ENCODE peak calls at places on chromosome 18, in six cellular contexts. K, F, W, T, G and L are unnamed samples.

GRCh38 chr18:59874166-59874565 is 25.6 kb upstream of the PMAIP1 start:
- DNase-seq in K (no peak), F (no peak), W (no peak), T (no peak), G (no peak), L (no peak)

GRCh38 chr18:55316615-55317184 is 271.3 kb downstream of the TCF4 start:
- DNase-seq in K (no peak), F (no peak), W (no peak), T (no peak), G (no peak), L (no peak)

GRCh38 chr18:78911751-78912283 is 67.8 kb upstream of the SALL3 start:
- DNase-seq in K (no peak), F (peak; percentile 19), W (no peak), T (no peak), G (no peak), L (no peak)

GRCh38 chr18:63148449-63149199 is 170.9 kb downstream of the BCL2 start:
- DNase-seq in K (no peak), F (no peak), W (no peak), T (no peak), G (no peak), L (no peak)

GRCh38 chr18:23495723-23496440 is 7.4 kb upstream of the RMC1 start:
- DNase-seq in K (peak; percentile 54), F (no peak), W (no peak), T (no peak), G (peak; percentile 37), L (no peak)

GRCh38 chr18:1361931-1362330 is 457.3 kb downstream of the ADCYAP1 start:
- DNase-seq in K (no peak), F (no peak), W (no peak), T (no peak), G (no peak), L (no peak)

GRCh38 chr18:51110073-51110797 is 80.2 kb downstream of the SMAD4 start:
- DNase-seq in K (peak; percentile 72), F (peak; percentile 94), W (peak; percentile 76), T (peak; percentile 86), G (peak; percentile 57), L (peak; percentile 57)

GRCh38 chr18:79395308-79395640 is 456 bp upstream of the NFATC1 start:
- DNase-seq in K (no peak), F (no peak), W (no peak), T (no peak), G (no peak), L (no peak)

GRCh38 chr18:42931501-42931900 is 184.0 kb downstream of the RIT2 start:
- DNase-seq in K (no peak), F (no peak), W (no peak), T (no peak), G (no peak), L (no peak)

GRCh38 chr18:78739843-78740677 is 239.6 kb upstream of the SALL3 start:
- DNase-seq in K (peak; percentile 1), F (peak; percentile 26), W (no peak), T (peak; percentile 3), G (no peak), L (peak; percentile 59)

GRCh38 chr18:23143059-23143831 is 8.0 kb downstream of the CABLES1 start:
- DNase-seq in K (peak; percentile 75), F (no peak), W (peak; percentile 23), T (no peak), G (no peak), L (peak; percentile 75)

GRCh38 chr18:25726278-25726677 is 364.1 kb downstream of the SS18 start:
- DNase-seq in K (no peak), F (no peak), W (no peak), T (no peak), G (no peak), L (no peak)

GRCh38 chr18:65990944-65991708 is 240.3 kb downstream of the CDH7 start:
- DNase-seq in K (no peak), F (no peak), W (no peak), T (no peak), G (no peak), L (no peak)

GRCh38 chr18:50870138-50870845 is 8.6 kb upstream of the ME2 start:
- DNase-seq in K (no peak), F (no peak), W (no peak), T (no peak), G (no peak), L (no peak)

GRCh38 chr18:58135806-58136331 is 91.8 kb downstream of the NEDD4L start:
- DNase-seq in K (peak; percentile 75), F (peak; percentile 88), W (no peak), T (peak; percentile 81), G (no peak), L (no peak)

GRCh38 chr18:56402872-56403516 is 235.4 kb downstream of the TXNL1 start:
- DNase-seq in K (no peak), F (no peak), W (no peak), T (no peak), G (no peak), L (peak; percentile 74)

GRCh38 chr18:36441426-36441870 is 143.9 kb downstream of the FHOD3 start:
- DNase-seq in K (no peak), F (no peak), W (no peak), T (no peak), G (no peak), L (no peak)

GRCh38 chr18:36440614-36441013 is 143.1 kb downstream of the FHOD3 start:
- DNase-seq in K (no peak), F (no peak), W (no peak), T (no peak), G (no peak), L (no peak)

GRCh38 chr18:36446059-36446458 is 148.5 kb downstream of the FHOD3 start:
- DNase-seq in K (no peak), F (no peak), W (no peak), T (no peak), G (no peak), L (no peak)

GRCh38 chr18:36441872-36442271 is 144.4 kb downstream of the FHOD3 start:
- DNase-seq in K (no peak), F (no peak), W (no peak), T (no peak), G (no peak), L (no peak)

DNA sequence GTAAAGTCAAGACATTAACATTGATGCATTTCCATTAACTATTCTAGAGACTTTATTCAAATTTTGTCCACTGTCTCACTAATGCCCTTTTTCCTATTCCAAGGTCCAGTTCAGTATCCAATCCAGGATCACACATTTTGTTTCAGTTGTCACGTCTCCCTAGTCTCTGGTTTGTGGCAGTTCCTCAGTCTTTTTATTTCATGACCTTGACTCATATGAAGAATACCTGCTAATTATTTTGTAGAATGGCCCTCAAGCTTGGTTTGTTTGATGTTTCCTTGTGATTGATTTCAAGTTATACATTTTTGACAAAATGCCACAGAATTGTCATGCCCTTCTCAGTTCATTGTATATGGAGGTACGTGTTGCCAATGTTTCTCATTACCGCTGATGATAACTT is 145.2 kb downstream of the FHOD3 start:
- DNase-seq in K (no peak), F (no peak), W (no peak), T (no peak), G (no peak), L (no peak)
- H3K4me1 ChIP-seq in K (no peaks in the 10 kb centered on the region), F (no peaks in the 10 kb centered on the region), W (peaks cover 44% of the 10 kb centered on the region), T (peaks cover 4% of the 10 kb centered on the region), G (peaks cover 81% of the 10 kb centered on the region), L (peaks cover 5% of the 10 kb centered on the region)

DNA sequence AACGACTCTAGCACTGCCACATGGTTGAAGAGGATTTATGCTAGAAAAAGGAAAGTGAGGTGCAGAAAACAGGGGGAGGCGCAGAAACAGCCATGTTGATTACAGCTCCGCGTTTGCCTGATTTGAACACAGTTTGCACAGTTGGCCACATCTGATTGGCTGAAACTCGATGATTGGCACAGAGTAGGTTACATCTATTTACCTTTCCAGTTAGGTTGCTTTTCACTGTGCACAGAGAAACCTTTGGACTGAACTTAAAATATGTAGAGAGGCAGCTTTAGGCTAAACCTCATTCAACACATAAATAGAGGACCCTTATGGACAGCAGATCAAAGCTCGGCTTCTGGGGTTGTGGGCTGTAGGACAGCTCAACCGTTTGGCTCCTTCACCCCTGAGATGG is 153.7 kb upstream of the APCDD1 start:
- DNase-seq in K (no peak), F (no peak), W (no peak), T (no peak), G (no peak), L (no peak)
- H3K4me1 ChIP-seq in K (no peaks in the 10 kb centered on the region), F (no peaks in the 10 kb centered on the region), W (no peaks in the 10 kb centered on the region), T (no peaks in the 10 kb centered on the region), G (peaks cover 9% of the 10 kb centered on the region), L (no peaks in the 10 kb centered on the region)

GRCh38 chr18:3266062-3266608 is 4.2 kb downstream of the MYL12B start:
- DNase-seq in K (no peak), F (no peak), W (no peak), T (no peak), G (no peak), L (no peak)
- H3K4me1 ChIP-seq in K (peaks cover 28% of the 10 kb centered on the region), F (no peaks in the 10 kb centered on the region), W (peaks cover 63% of the 10 kb centered on the region), T (peaks cover 13% of the 10 kb centered on the region), G (peaks cover 99% of the 10 kb centered on the region), L (peaks cover 6% of the 10 kb centered on the region)

GRCh38 chr18:70292628-70293027 is 3.8 kb downstream of the SOCS6 start:
- DNase-seq in K (peak; percentile 62), F (no peak), W (no peak), T (no peak), G (no peak), L (no peak)

GRCh38 chr18:70293166-70293565 is 4.3 kb downstream of the SOCS6 start:
- DNase-seq in K (peak; percentile 62), F (no peak), W (no peak), T (no peak), G (no peak), L (no peak)

GRCh38 chr18:70289351-70290330 is 796 bp downstream of the SOCS6 start:
- DNase-seq in K (peak; percentile 52), F (peak; percentile 76), W (peak; percentile 40), T (peak; percentile 43), G (peak; percentile 35), L (peak; percentile 77)

GRCh38 chr18:70290482-70291294 is 1.8 kb downstream of the SOCS6 start:
- DNase-seq in K (peak; percentile 28), F (no peak), W (no peak), T (no peak), G (no peak), L (no peak)

DNA sequence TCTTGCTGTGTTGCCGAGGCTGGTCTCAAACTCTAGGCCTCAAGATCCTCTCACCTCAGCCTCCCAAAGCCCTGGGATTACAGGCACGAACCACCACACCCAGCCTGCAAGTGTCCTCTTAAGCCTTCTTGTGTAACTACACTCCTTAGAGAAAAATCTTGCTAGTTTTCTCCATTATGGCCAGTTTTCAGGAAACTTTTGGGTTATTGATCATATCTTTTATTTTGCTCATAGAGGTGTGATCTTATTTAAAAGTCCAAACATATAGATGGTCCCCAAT is 2.4 kb downstream of the SOCS6 start:
- DNase-seq in K (no peak), F (no peak), W (no peak), T (peak; percentile 24), G (no peak), L (no peak)
- H3K4me1 ChIP-seq in K (peaks cover 19% of the 10 kb centered on the region), F (peaks cover 6% of the 10 kb centered on the region), W (peaks cover 46% of the 10 kb centered on the region), T (peaks cover 9% of the 10 kb centered on the region), G (peaks cover 81% of the 10 kb centered on the region), L (no peaks in the 10 kb centered on the region)

GRCh38 chr18:28127763-28128737 is 48.9 kb downstream of the CDH2 start:
- DNase-seq in K (no peak), F (peak; percentile 56), W (no peak), T (no peak), G (no peak), L (no peak)
- H3K4me1 ChIP-seq in K (no peaks in the 10 kb centered on the region), F (peaks cover 41% of the 10 kb centered on the region), W (peaks cover 14% of the 10 kb centered on the region), T (peaks cover 30% of the 10 kb centered on the region), G (peaks cover 80% of the 10 kb centered on the region), L (peaks cover 4% of the 10 kb centered on the region)

GRCh38 chr18:31512203-31512764 is 14.3 kb downstream of the DSG2 start:
- DNase-seq in K (peak; percentile 88), F (no peak), W (no peak), T (no peak), G (no peak), L (no peak)
- H3K4me1 ChIP-seq in K (no peaks in the 10 kb centered on the region), F (peaks cover 4% of the 10 kb centered on the region), W (no peaks in the 10 kb centered on the region), T (no peaks in the 10 kb centered on the region), G (peaks cover 10% of the 10 kb centered on the region), L (no peaks in the 10 kb centered on the region)